ENCODE peak calls at places on chromosome 21, in four cellular contexts. Y, W, X and L are unnamed samples.

GRCh38 chr21:25834376-25834775 is 99.6 kb downstream of the GABPA start:
- DNase-seq in Y (no peak), X (no peak), W (no peak), L (no peak)

GRCh38 chr21:43292041-43292865 is 123.4 kb downstream of the CRYAA start:
- DNase-seq in Y (no peak), X (no peak), W (no peak), L (no peak)

GRCh38 chr21:44059710-44060109 is 47.5 kb upstream of the PWP2 start:
- DNase-seq in Y (no peak), W (no peak), X (no peak), L (no peak)

GRCh38 chr21:25427828-25428227 is 179.5 kb downstream of the MRPL39 start:
- DNase-seq in X (no peak), W (no peak), Y (no peak), L (no peak)

GRCh38 chr21:29465528-29465927 is 166.8 kb downstream of the BACH1 start:
- DNase-seq in X (peak; percentile 14), Y (no peak), W (no peak), L (no peak)

GRCh38 chr21:42568377-42568776 is 54.7 kb downstream of the SLC37A1 start:
- DNase-seq in Y (no peak), X (no peak), W (no peak), L (no peak)

GRCh38 chr21:29258626-29259335 is 39.9 kb upstream of the BACH1 start:
- DNase-seq in Y (no peak), W (no peak), X (peak; percentile 84), L (no peak)

GRCh38 chr21:44263221-44263671 is 1.5 kb upstream of the DNMT3L start:
- DNase-seq in X (no peak), Y (no peak), W (no peak), L (peak; percentile 68)

GRCh38 chr21:42677339-42678117 is 24.1 kb downstream of the PDE9A start:
- DNase-seq in W (no peak), X (peak; percentile 93), Y (no peak), L (no peak)

GRCh38 chr21:43853851-43854772 is 10.9 kb upstream of the AGPAT3 start:
- DNase-seq in X (no peak), Y (no peak), W (no peak), L (no peak)

GRCh38 chr21:15278279-15278678 is 213.5 kb upstream of the NRIP1 start:
- DNase-seq in X (peak; percentile 54), W (no peak), Y (no peak), L (no peak)

GRCh38 chr21:37615962-37616361 is 249.4 kb downstream of the DYRK1A start:
- DNase-seq in W (no peak), X (no peak), Y (peak; percentile 23), L (no peak)

GRCh38 chr21:25689226-25689625 is 45.5 kb downstream of the ATP5PF start:
- DNase-seq in X (no peak), Y (no peak), W (no peak), L (no peak)

GRCh38 chr21:15653710-15654109 is 76.1 kb upstream of the USP25 start:
- DNase-seq in W (no peak), Y (no peak), X (no peak), L (no peak)

GRCh38 chr21:32457360-32457840 is 44.9 kb downstream of the EVA1C start:
- DNase-seq in X (peak; percentile 26), Y (no peak), W (no peak), L (no peak)
- TF ChIP-seq CTCF in X (no peak), Y (no peak), W (no peak), L (no peak)

DNA sequence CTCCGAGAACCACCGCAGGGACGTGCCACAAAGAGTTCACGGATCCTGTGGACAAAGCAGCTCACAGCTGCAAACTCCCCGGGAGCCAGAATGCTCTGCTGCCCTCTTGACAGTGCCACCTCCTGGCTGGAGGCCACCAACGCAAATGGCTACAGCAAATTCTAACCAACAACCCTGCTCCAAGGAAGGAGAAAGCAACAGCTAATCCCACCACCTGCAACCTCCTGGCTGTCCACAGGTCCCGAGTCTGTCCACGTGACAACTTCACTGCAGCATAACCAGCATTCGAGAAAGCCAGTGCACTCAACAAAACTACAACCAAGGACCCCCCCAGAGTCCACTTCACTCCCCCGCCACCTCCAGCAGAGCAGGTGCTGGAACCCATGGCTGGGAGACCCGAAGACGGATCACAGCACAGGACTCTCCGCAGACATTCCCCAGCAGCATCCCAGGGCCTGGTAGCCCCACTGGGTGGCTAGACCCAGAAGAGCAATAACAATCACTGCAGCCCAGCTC is 17.3 kb downstream of the POFUT2 start:
- DNase-seq in X (peak; percentile 40), Y (no peak), W (no peak), L (no peak)
- TF ChIP-seq CTCF in X (peak; percentile 60), Y (no peak), W (no peak), L (no peak)

DNA sequence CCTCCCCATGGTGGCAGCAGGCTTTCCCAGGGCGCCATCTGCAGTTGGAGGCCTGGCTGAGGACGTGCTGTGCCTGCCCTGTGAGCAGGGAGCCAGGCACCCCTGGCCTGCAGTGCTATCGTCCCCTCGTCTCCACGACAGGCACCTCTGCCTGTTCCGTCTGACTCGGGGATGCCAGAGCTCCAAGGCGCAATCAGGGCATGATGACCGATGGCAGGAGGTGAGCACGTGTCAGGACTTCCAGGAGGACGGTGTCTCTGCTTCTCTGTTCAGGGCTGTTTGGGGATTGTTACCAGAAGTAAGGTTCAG is 125.2 kb downstream of the PCBP3 start:
- DNase-seq in Y (no peak), X (no peak), W (no peak), L (no peak)
- TF ChIP-seq CTCF in Y (no peak), X (peak; percentile 19), W (no peak), L (no peak)

DNA sequence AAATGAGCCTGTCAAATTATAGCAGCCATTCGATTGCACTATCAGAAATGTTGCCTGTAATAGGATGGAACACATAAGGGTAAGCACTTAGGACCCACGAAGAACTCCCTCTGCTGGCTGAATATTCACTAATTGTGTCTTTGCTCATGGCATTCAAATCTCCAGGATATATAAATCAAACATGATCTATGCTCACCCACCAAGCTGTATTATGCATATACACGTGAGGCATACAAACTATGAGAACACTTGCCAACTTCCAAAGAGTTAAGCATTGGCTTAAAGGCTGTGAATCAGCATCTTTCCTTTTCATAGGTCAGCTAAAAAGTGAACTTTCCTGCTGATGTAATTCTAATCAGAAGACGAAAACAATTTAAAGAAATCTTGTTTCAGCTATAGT is 34.5 kb downstream of the TMPRSS15 start:
- DNase-seq in X (peak; percentile 72), W (no peak), Y (peak; percentile 6), L (no peak)
- TF ChIP-seq CTCF in X (peak; percentile 64), W (peak; percentile 32), Y (peak; percentile 7), L (peak; percentile 33)

DNA sequence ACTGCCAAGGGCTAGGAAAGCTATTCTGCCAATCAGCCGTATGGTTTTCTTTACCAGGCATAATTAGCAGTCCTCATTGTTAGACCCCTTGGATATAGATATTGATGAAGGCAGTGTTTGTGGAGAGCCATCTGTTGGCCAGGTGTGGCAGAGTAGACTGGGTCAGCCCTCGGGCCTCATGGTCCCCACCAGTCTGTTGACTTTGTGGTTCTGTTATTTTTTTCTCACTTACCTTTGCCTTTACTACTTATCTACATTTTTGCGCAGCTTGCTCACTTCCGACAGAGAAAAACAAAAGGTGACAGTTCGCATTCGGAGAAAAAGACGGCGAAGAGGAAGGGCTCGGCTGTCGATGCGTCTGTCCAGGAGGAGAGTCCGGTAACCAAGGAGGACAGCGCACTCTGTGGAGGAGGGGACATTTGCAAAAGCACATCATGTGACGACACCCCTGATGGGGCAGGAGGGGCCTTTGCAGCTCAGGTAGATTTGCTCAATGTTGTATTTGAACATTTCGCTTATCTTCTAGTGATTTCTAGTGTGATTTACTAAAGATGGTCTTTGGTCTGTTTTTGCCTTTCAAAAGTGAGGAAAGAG is 2.3 kb downstream of the PCNT start:
- DNase-seq in W (no peak), X (no peak), Y (no peak), L (no peak)
- TF ChIP-seq CTCF in W (no peak), X (no peak), Y (no peak), L (no peak)

DNA sequence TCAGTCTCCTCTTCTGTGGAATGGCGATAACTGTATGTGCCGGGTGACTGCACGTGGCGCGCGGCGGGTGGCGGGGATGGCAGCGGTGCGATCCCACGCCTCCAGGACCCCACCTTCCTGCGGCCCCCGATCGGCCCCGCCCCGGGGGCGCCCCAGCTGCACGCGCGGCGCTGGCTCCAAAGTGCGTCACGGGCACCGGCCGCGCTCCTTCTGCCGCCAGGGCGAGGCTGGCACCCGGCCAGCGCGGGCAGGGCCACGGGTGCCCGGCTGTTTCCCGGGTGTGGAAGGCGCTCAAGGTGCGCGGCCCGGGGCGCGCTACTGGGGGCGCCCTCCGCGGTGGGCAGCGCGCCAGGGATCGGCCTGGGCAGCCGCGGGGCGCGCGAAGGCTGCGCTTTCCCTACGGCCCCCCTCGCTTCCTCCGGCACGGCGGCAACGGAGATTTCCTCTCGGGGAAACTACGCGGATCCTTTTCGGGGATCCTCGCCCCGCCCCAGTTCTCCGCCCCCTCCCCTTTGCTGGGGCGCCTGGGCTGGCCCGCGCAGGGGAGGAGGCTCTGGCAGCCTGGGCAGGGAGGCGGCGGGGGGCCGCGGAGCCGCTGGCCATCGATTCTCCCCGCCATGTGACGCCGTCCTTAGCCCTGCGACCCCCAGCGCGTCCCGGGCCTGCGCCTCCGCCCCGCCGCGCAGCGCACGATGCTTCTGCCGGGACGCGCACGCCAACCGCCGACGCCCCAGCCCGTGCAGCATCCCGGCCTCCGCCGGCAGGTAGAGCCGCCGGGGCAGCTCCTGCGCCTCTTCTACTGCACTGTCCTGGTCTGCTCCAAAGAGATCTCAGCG is at the start of gene EVA1C:
- DNase-seq in Y (no peak), X (peak; percentile 49), W (peak; percentile 20), L (peak; percentile 57)
- TF ChIP-seq CTCF in Y (no peak), X (no peak), W (no peak), L (no peak)

DNA sequence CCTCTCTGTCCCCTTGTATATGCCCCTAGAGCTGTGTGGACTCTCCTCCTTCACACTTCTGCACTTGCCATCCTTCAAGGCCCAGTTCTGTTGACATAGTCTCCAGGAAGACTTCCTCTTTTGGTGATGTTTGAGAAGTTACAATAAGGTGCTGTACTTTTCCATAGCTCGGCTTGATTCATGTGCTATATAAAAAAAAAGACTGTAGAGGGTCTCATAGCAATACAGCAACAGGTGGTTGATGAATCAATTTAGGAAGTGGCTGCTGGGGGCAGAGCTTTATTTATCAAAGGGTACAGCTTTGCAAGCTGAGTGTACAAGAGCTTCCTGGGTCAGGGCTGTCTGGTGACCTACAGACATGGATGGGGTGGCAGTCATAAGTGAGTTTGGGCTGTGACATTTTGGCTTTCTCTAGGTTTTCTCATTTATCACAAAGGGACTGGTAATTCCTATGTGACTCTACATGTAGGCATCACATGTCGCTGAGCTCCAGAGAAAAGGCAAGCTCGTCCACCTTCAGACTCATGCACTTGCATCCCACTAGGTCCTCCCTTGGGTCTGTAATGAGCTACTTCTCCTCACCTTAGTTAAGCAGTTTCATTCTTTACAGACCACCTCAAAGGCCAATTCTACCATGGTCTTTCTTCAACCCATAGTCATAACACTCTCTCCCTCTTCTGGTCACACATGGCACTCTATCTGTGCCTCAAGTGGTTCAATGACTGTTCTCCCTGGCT is 102.5 kb downstream of the RUNX1 start:
- DNase-seq in X (no peak), W (no peak), Y (no peak), L (no peak)
- TF ChIP-seq CTCF in X (no peak), W (no peak), Y (no peak), L (no peak)